ENCODE peak calls at places on chromosomes 2 and 18, in nine cellular contexts. M is NCI-H1417; U is bronchial epithelial cell; S is upper lobe of right lung; D is EL; T is type B pancreatic cell; G is substantia nigra; L is activated naive CD4-positive, alpha-beta T cell treated with anti-CD3 and anti-CD28 coated beads for 36 hours; Q is NCI-H1436. I is an unnamed sample.

GRCh38 chr2:215657844-215658243 is 222.0 kb upstream of the FN1 start:
- DNase-seq in M (no peak), U (peak; percentile 94), S (no peak), D (peak; percentile 95), T (no peak), G (no peak), L (no peak), Q (no peak), I (no peak)

GRCh38 chr2:231568785-231569435 is 23.8 kb upstream of the TEX44 start:
- DNase-seq in M (no peak), U (no peak), S (no peak), D (no peak), T (no peak), G (no peak), L (peak; percentile 59), Q (no peak), I (no peak)

GRCh38 chr2:38626326-38627031 is 23.8 kb upstream of the HNRNPLL start:
- DNase-seq in M (no peak), U (no peak), S (no peak), D (no peak), T (no peak), G (no peak), L (no peak), Q (no peak), I (no peak)

GRCh38 chr2:146634256-146635068 is 1210.4 kb upstream of the ACVR2A start:
- DNase-seq in M (no peak), U (peak; percentile 97), S (no peak), D (peak; percentile 81), T (no peak), G (no peak), L (no peak), Q (no peak), I (no peak)

GRCh38 chr18:29181151-29181901 is 1004.4 kb upstream of the CDH2 start:
- DNase-seq in M (no peak), U (peak; percentile 82), S (no peak), D (peak; percentile 87), T (no peak), G (no peak), L (no peak), Q (no peak), I (no peak)

GRCh38 chr2:177295479-177295878 is 31.0 kb upstream of the NFE2L2 start:
- DNase-seq in M (no peak), U (no peak), S (no peak), D (peak; percentile 11), T (no peak), G (no peak), L (no peak), Q (no peak), I (no peak)

GRCh38 chr2:45771251-45771650 is 119.8 kb downstream of the PRKCE start:
- DNase-seq in M (peak; percentile 69), U (no peak), S (peak; percentile 66), D (no peak), T (no peak), G (no peak), L (no peak), Q (no peak), I (no peak)

GRCh38 chr2:69754633-69755032 is 12.7 kb downstream of the ANXA4 start:
- DNase-seq in M (no peak), U (no peak), S (no peak), D (no peak), T (no peak), G (no peak), L (no peak), Q (no peak), I (no peak)

GRCh38 chr2:240405133-240405532 is 30.3 kb upstream of the GPC1 start:
- DNase-seq in M (no peak), U (no peak), S (peak; percentile 38), D (no peak), T (peak; percentile 47), G (no peak), L (no peak), Q (no peak), I (no peak)

GRCh38 chr2:9336209-9336533 is 87.2 kb downstream of the ITGB1BP1 start:
- DNase-seq in M (peak; percentile 81), U (no peak), S (no peak), D (peak; percentile 25), T (no peak), G (no peak), L (peak; percentile 37), Q (peak; percentile 53), I (no peak)

GRCh38 chr18:56270851-56271250 is 367.5 kb downstream of the TXNL1 start:
- DNase-seq in M (no peak), U (no peak), S (no peak), D (no peak), T (no peak), G (no peak), L (no peak), Q (no peak), I (no peak)

GRCh38 chr2:26033270-26033768 is 565 bp upstream of the RAB10 start:
- DNase-seq in M (peak; percentile 96), U (peak; percentile 83), S (no peak), D (peak; percentile 83), T (peak; percentile 87), G (no peak), L (peak; percentile 77), Q (peak; percentile 88), I (no peak)

GRCh38 chr2:122028371-122029102 is 273.1 kb downstream of the TSN start:
- DNase-seq in M (no peak), U (peak; percentile 61), S (no peak), D (peak; percentile 86), T (no peak), G (no peak), L (no peak), Q (no peak), I (no peak)

GRCh38 chr2:225310745-225311144 is 88.8 kb upstream of the NYAP2 start:
- DNase-seq in M (no peak), U (no peak), S (no peak), D (no peak), T (no peak), G (no peak), L (no peak), Q (peak; percentile 23), I (no peak)

GRCh38 chr2:14301331-14301730 is 331.2 kb upstream of the LRATD1 start:
- DNase-seq in M (no peak), U (no peak), S (no peak), D (no peak), T (no peak), G (no peak), L (no peak), Q (no peak), I (no peak)

GRCh38 chr2:237143118-237143517 is 57.4 kb downstream of the COPS8 start:
- DNase-seq in M (no peak), U (no peak), S (peak; percentile 9), D (no peak), T (peak; percentile 24), G (no peak), L (no peak), Q (no peak), I (no peak)

GRCh38 chr2:165893556-165893955 is 60.0 kb downstream of the TTC21B start:
- DNase-seq in M (no peak), U (no peak), S (no peak), D (no peak), T (no peak), G (no peak), L (no peak), Q (no peak), I (no peak)

GRCh38 chr18:77039196-77040140 is 93.1 kb downstream of the MBP start:
- DNase-seq in M (no peak), U (peak; percentile 75), S (no peak), D (no peak), T (no peak), G (no peak), L (no peak), Q (no peak), I (no peak)

GRCh38 chr2:8281950-8282857 is 399.7 kb upstream of the ID2 start:
- DNase-seq in M (no peak), U (no peak), S (no peak), D (no peak), T (no peak), G (no peak), L (no peak), Q (no peak), I (no peak)

GRCh38 chr2:55111570-55112228 is 61.4 kb upstream of the RTN4 start:
- DNase-seq in M (peak; percentile 99), U (peak; percentile 49), S (peak; percentile 84), D (peak; percentile 97), T (no peak), G (no peak), L (no peak), Q (peak; percentile 97), I (no peak)

GRCh38 chr2:118474151-118474561 is 373.3 kb downstream of the EN1 start:
- DNase-seq in M (no peak), U (no peak), S (no peak), D (no peak), T (no peak), G (no peak), L (no peak), Q (peak; percentile 71), I (no peak)

GRCh38 chr2:68739261-68740183 is 4.9 kb downstream of the ARHGAP25 start:
- DNase-seq in M (no peak), U (no peak), S (no peak), D (no peak), T (no peak), G (no peak), L (peak; percentile 44), Q (no peak), I (no peak)

GRCh38 chr2:53519925-53520629 is 247.5 kb upstream of the CHAC2 start:
- DNase-seq in M (no peak), U (no peak), S (no peak), D (no peak), T (no peak), G (no peak), L (no peak), Q (peak; percentile 42), I (no peak)

GRCh38 chr2:66561645-66562336 is 126.9 kb downstream of the MEIS1 start:
- DNase-seq in M (no peak), U (no peak), S (no peak), D (no peak), T (no peak), G (no peak), L (no peak), Q (no peak), I (no peak)

GRCh38 chr18:80023173-80023572 is 11.1 kb upstream of the RBFA start:
- DNase-seq in M (no peak), U (no peak), S (no peak), D (no peak), T (no peak), G (no peak), L (peak; percentile 30), Q (no peak), I (no peak)

GRCh38 chr2:215527738-215528137 is 91.9 kb upstream of the FN1 start:
- DNase-seq in M (no peak), U (no peak), S (no peak), D (peak; percentile 54), T (no peak), G (no peak), L (no peak), Q (no peak), I (no peak)

GRCh38 chr2:54572636-54573531 is 116.8 kb downstream of the SPTBN1 start:
- DNase-seq in M (no peak), U (peak; percentile 83), S (no peak), D (peak; percentile 86), T (no peak), G (no peak), L (peak; percentile 78), Q (no peak), I (no peak)

GRCh38 chr2:69585855-69586560 is 57.5 kb downstream of the AAK1 start:
- DNase-seq in M (no peak), U (no peak), S (no peak), D (no peak), T (no peak), G (no peak), L (peak; percentile 50), Q (no peak), I (no peak)

GRCh38 chr18:26227051-26227672 is 917 bp downstream of the TAF4B start:
- DNase-seq in M (no peak), U (peak; percentile 21), S (no peak), D (peak; percentile 6), T (no peak), G (no peak), L (no peak), Q (no peak), I (no peak)

GRCh38 chr2:112155331-112156151 is 17.4 kb downstream of the FBLN7 start:
- DNase-seq in M (no peak), U (no peak), S (peak; percentile 60), D (no peak), T (no peak), G (no peak), L (peak; percentile 67), Q (no peak), I (no peak)

GRCh38 chr2:45180033-45180746 is 170.9 kb upstream of the SIX2 start:
- DNase-seq in M (no peak), U (no peak), S (no peak), D (no peak), T (no peak), G (no peak), L (no peak), Q (no peak), I (no peak)

I was measured in Panc1.